ENCODE peak calls at places on chromosomes 4 and X, in five cellular contexts. One of them, this sample, is unnamed.

GRCh38 chr4:16591867-16592266 is 306.6 kb downstream of the LDB2 start:
- DNase-seq in progenitor cell of endocrine pancreas: no peak
- DNase-seq in stomach: no peak
- DNase-seq in WTC11: no peak
- DNase-seq in endothelial cell: no peak
- DNase-seq in this sample: no peak

GRCh38 chr4:88244821-88245579 is 39.4 kb downstream of the PPM1K start:
- DNase-seq in WTC11: no peak
- DNase-seq in progenitor cell of endocrine pancreas: no peak
- DNase-seq in stomach: no peak
- DNase-seq in endothelial cell: no peak
- DNase-seq in this sample: no peak

GRCh38 chr4:145736241-145736831 is 56.4 kb downstream of the C4orf51 start:
- DNase-seq in WTC11: no peak
- DNase-seq in stomach: peak; percentile 83
- DNase-seq in progenitor cell of endocrine pancreas: no peak
- DNase-seq in endothelial cell: no peak
- DNase-seq in this sample: peak; percentile 22

GRCh38 chr4:73589887-73590801 is 30.1 kb downstream of the RASSF6 start:
- DNase-seq in WTC11: no peak
- DNase-seq in endothelial cell: no peak
- DNase-seq in stomach: no peak
- DNase-seq in progenitor cell of endocrine pancreas: no peak
- DNase-seq in this sample: no peak

GRCh38 chr4:83387922-83388676 is 53.5 kb upstream of the HPSE start:
- DNase-seq in WTC11: no peak
- DNase-seq in stomach: no peak
- DNase-seq in endothelial cell: no peak
- DNase-seq in progenitor cell of endocrine pancreas: no peak
- DNase-seq in this sample: no peak

GRCh38 chr4:101885574-101885973 is 95.0 kb downstream of the BANK1 start:
- DNase-seq in stomach: no peak
- DNase-seq in progenitor cell of endocrine pancreas: no peak
- DNase-seq in endothelial cell: no peak
- DNase-seq in WTC11: no peak
- DNase-seq in this sample: no peak

GRCh38 chr4:130478406-130478805 is 1382.5 kb downstream of the C4orf33 start:
- DNase-seq in endothelial cell: no peak
- DNase-seq in stomach: no peak
- DNase-seq in WTC11: no peak
- DNase-seq in progenitor cell of endocrine pancreas: no peak
- DNase-seq in this sample: no peak

GRCh38 chr4:176238819-176239218 is 30.2 kb downstream of the ASB5 start:
- DNase-seq in stomach: no peak
- DNase-seq in WTC11: no peak
- DNase-seq in endothelial cell: no peak
- DNase-seq in progenitor cell of endocrine pancreas: no peak
- DNase-seq in this sample: no peak

GRCh38 chr4:75895744-75896314 is 6.4 kb downstream of the PPEF2 start:
- DNase-seq in stomach: no peak
- DNase-seq in WTC11: no peak
- DNase-seq in progenitor cell of endocrine pancreas: no peak
- DNase-seq in endothelial cell: no peak
- DNase-seq in this sample: no peak

GRCh38 chr4:180828455-180829018 is 1414.7 kb upstream of the TENM3 start:
- DNase-seq in endothelial cell: peak; percentile 38
- DNase-seq in WTC11: no peak
- DNase-seq in progenitor cell of endocrine pancreas: no peak
- DNase-seq in stomach: no peak
- DNase-seq in this sample: peak; percentile 7

GRCh38 chrX:12421918-12422317 is 283.6 kb downstream of the FRMPD4 start:
- DNase-seq in progenitor cell of endocrine pancreas: no peak
- DNase-seq in WTC11: no peak
- DNase-seq in stomach: no peak
- DNase-seq in endothelial cell: no peak
- DNase-seq in this sample: no peak

GRCh38 chr4:52711834-52712171 is 39.4 kb downstream of the ERVMER34-1 start:
- DNase-seq in WTC11: no peak
- DNase-seq in stomach: no peak
- DNase-seq in progenitor cell of endocrine pancreas: no peak
- DNase-seq in endothelial cell: no peak
- DNase-seq in this sample: no peak

DNA sequence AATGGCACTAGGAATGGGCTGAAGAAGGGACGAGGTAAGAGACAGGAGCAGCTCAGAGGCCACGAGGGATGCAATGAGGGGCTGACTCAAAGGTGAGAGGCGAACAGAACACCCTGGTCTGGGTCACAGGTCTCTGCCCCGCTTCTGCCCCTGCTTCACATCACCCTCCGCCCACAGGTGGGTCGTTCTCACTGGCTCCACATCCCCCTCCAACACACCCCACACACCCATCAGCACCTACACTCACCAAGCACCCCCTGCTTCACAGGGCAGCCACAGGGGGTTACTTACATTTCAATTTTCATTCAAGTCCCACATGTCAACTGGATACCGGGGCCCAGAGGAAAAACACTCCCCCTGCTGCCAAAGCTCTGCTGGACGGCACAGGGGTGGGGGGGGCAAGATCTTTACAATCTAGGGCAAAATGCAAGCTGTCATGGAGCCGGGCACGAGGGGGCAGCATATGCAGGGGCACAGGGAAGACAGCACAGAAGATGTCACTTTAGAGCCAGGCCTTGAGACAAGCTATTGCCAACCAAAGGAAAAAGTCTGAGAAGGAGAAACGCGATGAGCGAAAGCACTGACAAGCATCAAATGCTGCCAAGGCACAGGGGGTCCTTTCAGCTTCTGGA is 94.1 kb downstream of the AFAP1 start:
- DNase-seq in stomach: no peak
- DNase-seq in WTC11: peak; percentile 40
- DNase-seq in endothelial cell: no peak
- DNase-seq in progenitor cell of endocrine pancreas: no peak
- DNase-seq in this sample: no peak
- TF ChIP-seq CTCF in stomach: no peak
- TF ChIP-seq CTCF in WTC11: no peak
- TF ChIP-seq CTCF in endothelial cell: no peak
- TF ChIP-seq CTCF in progenitor cell of endocrine pancreas: no peak
- TF ChIP-seq CTCF in this sample: no peak

GRCh38 chrX:32673193-32673592 is 538.2 kb downstream of the DMD start:
- DNase-seq in progenitor cell of endocrine pancreas: no peak
- DNase-seq in stomach: no peak
- DNase-seq in WTC11: no peak
- DNase-seq in endothelial cell: no peak
- DNase-seq in this sample: no peak
- TF ChIP-seq CTCF in progenitor cell of endocrine pancreas: peak; percentile 53
- TF ChIP-seq CTCF in stomach: no peak
- TF ChIP-seq CTCF in WTC11: no peak
- TF ChIP-seq CTCF in endothelial cell: no peak
- TF ChIP-seq CTCF in this sample: peak; percentile 42

DNA sequence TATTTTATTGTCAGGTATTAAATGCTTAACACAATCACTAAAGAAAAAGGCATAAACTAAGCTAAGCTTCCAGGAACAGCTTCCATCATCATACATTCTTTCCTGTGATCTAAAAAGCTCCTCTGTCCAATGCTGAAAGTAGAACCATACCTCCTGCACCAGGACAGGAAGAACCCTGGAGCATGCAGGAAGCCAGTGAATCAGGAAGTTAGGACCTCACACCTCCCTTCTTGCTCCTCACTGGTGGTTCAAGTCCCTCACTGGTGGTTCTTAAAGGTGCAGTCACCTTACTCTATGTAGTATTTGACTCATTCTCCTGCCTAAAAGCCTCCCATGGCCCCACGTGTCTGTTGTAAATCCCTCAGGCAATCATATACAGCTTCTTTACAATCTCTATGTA is 410.5 kb upstream of the RASGEF1B start:
- DNase-seq in WTC11: no peak
- DNase-seq in endothelial cell: no peak
- DNase-seq in progenitor cell of endocrine pancreas: no peak
- DNase-seq in stomach: no peak
- DNase-seq in this sample: no peak
- TF ChIP-seq CTCF in WTC11: no peak
- TF ChIP-seq CTCF in endothelial cell: no peak
- TF ChIP-seq CTCF in progenitor cell of endocrine pancreas: no peak
- TF ChIP-seq CTCF in stomach: no peak
- TF ChIP-seq CTCF in this sample: no peak

GRCh38 chr4:158172196-158172557 is 648 bp downstream of the GASK1B start:
- DNase-seq in WTC11: no peak
- DNase-seq in endothelial cell: no peak
- DNase-seq in progenitor cell of endocrine pancreas: no peak
- DNase-seq in stomach: no peak
- DNase-seq in this sample: no peak

GRCh38 chr4:158169931-158170690 is 2.7 kb downstream of the GASK1B start:
- DNase-seq in stomach: no peak
- DNase-seq in endothelial cell: no peak
- DNase-seq in WTC11: no peak
- DNase-seq in progenitor cell of endocrine pancreas: no peak
- DNase-seq in this sample: no peak

GRCh38 chr4:158171456-158171790 is 1.4 kb downstream of the GASK1B start:
- DNase-seq in stomach: no peak
- DNase-seq in endothelial cell: no peak
- DNase-seq in WTC11: no peak
- DNase-seq in progenitor cell of endocrine pancreas: no peak
- DNase-seq in this sample: no peak

GRCh38 chr4:158170691-158171455 is 2.0 kb downstream of the GASK1B start:
- DNase-seq in endothelial cell: no peak
- DNase-seq in stomach: no peak
- DNase-seq in progenitor cell of endocrine pancreas: no peak
- DNase-seq in WTC11: peak; percentile 83
- DNase-seq in this sample: no peak

DNA sequence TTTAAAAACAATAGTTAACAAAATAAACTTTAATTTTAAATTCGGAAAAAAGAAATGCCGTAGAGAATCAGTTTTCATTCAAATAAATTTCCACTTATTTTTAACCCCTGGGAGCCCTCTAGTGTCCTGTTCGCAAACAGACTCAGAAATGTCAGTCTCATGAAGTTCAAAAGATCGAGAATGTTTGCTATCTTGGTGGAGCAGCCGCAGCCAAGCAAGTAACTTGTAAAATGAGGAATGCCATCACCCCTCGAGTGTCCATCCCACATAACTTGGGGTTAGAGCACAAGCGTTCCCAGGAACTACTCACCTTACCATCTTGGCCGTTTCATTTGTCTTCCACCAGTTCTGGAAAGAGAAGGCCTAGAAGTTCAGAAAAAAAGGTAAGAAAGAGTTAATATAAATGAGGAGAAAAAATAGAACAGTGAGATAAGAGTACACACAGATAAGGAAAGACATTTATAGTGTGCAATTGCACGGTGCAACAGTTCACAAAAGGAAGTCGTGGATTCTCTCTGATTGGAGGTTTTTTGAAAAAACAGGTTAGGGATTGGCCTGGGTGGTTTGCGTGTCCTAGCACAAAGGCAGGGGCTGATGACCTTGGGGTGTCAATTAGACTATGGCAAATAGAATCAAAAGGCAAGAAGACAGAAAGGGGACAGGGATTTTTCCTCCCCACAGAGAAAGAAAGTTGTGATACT is at the start of gene GASK1B:
- DNase-seq in progenitor cell of endocrine pancreas: no peak
- DNase-seq in endothelial cell: peak; percentile 33
- DNase-seq in WTC11: peak; percentile 20
- DNase-seq in stomach: no peak
- DNase-seq in this sample: peak; percentile 29
- TF ChIP-seq CTCF in progenitor cell of endocrine pancreas: peak; percentile 72
- TF ChIP-seq CTCF in endothelial cell: peak; percentile 64
- TF ChIP-seq CTCF in WTC11: peak; percentile 33
- TF ChIP-seq CTCF in stomach: peak; percentile 30
- TF ChIP-seq CTCF in this sample: peak; percentile 76